ENCODE peak calls at places on chromosomes 13 and 19, in seven cellular contexts. One of them, this sample, is unnamed.

GRCh38 chr13:76944457-76944856 is 3.9 kb upstream of the ACOD1 start:
- DNase-seq in left lung: no peak
- DNase-seq in HL-60: no peak
- DNase-seq in fibroblast of lung: peak
- DNase-seq in osteoblast: peak
- DNase-seq in progenitor cell of endocrine pancreas: no peak
- DNase-seq in NB4: peak
- DNase-seq in this sample: no peak

GRCh38 chr13:67221630-67222226 is 8.4 kb downstream of the PCDH9 start:
- DNase-seq in left lung: no peak
- DNase-seq in HL-60: no peak
- DNase-seq in fibroblast of lung: no peak
- DNase-seq in osteoblast: no peak
- DNase-seq in progenitor cell of endocrine pancreas: no peak
- DNase-seq in NB4: no peak
- DNase-seq in this sample: no peak

GRCh38 chr19:58569943-58570670 is 3.0 kb downstream of the MZF1 start:
- DNase-seq in left lung: peak
- DNase-seq in HL-60: no peak
- DNase-seq in fibroblast of lung: no peak
- DNase-seq in osteoblast: peak
- DNase-seq in progenitor cell of endocrine pancreas: no peak
- DNase-seq in NB4: peak
- DNase-seq in this sample: peak

GRCh38 chr13:75312884-75313520 is 169.0 kb downstream of the TBC1D4 start:
- DNase-seq in left lung: no peak
- DNase-seq in HL-60: no peak
- DNase-seq in fibroblast of lung: no peak
- DNase-seq in osteoblast: no peak
- DNase-seq in progenitor cell of endocrine pancreas: no peak
- DNase-seq in NB4: peak
- DNase-seq in this sample: no peak

GRCh38 chr19:11495481-11495880 is 10.2 kb downstream of the ZNF653 start:
- DNase-seq in left lung: no peak
- DNase-seq in HL-60: no peak
- DNase-seq in fibroblast of lung: no peak
- DNase-seq in osteoblast: no peak
- DNase-seq in progenitor cell of endocrine pancreas: no peak
- DNase-seq in NB4: no peak
- DNase-seq in this sample: no peak

GRCh38 chr19:16470911-16471811 is 609 bp downstream of the EPS15L1 start:
- DNase-seq in left lung: no peak
- DNase-seq in HL-60: peak
- DNase-seq in fibroblast of lung: peak
- DNase-seq in osteoblast: peak
- DNase-seq in progenitor cell of endocrine pancreas: no peak
- DNase-seq in NB4: peak
- DNase-seq in this sample: no peak

GRCh38 chr19:2327773-2328400 is 499 bp downstream of the LSM7 start:
- DNase-seq in left lung: peak
- DNase-seq in HL-60: peak
- DNase-seq in fibroblast of lung: peak
- DNase-seq in osteoblast: peak
- DNase-seq in progenitor cell of endocrine pancreas: no peak
- DNase-seq in NB4: peak
- DNase-seq in this sample: no peak

GRCh38 chr19:42401365-42402303 is 11.5 kb upstream of the CNFN start:
- DNase-seq in left lung: peak
- DNase-seq in HL-60: peak
- DNase-seq in fibroblast of lung: peak
- DNase-seq in osteoblast: peak
- DNase-seq in progenitor cell of endocrine pancreas: peak
- DNase-seq in NB4: peak
- DNase-seq in this sample: peak

GRCh38 chr19:974564-975257 is 9.4 kb upstream of the WDR18 start:
- DNase-seq in left lung: no peak
- DNase-seq in HL-60: no peak
- DNase-seq in fibroblast of lung: no peak
- DNase-seq in osteoblast: no peak
- DNase-seq in progenitor cell of endocrine pancreas: no peak
- DNase-seq in NB4: no peak
- DNase-seq in this sample: peak

GRCh38 chr13:59970847-59971246 is 192.9 kb downstream of the DIAPH3 start:
- DNase-seq in left lung: no peak
- DNase-seq in HL-60: no peak
- DNase-seq in fibroblast of lung: no peak
- DNase-seq in osteoblast: no peak
- DNase-seq in progenitor cell of endocrine pancreas: no peak
- DNase-seq in NB4: no peak
- DNase-seq in this sample: no peak

GRCh38 chr13:111228262-111229144 is 91.9 kb upstream of the TEX29 start:
- DNase-seq in left lung: no peak
- DNase-seq in HL-60: no peak
- DNase-seq in fibroblast of lung: peak
- DNase-seq in osteoblast: no peak
- DNase-seq in progenitor cell of endocrine pancreas: no peak
- DNase-seq in NB4: no peak
- DNase-seq in this sample: no peak

GRCh38 chr19:1274081-1274851 is 1.1 kb upstream of the FAM174C start:
- DNase-seq in left lung: no peak
- DNase-seq in HL-60: no peak
- DNase-seq in fibroblast of lung: no peak
- DNase-seq in osteoblast: no peak
- DNase-seq in progenitor cell of endocrine pancreas: no peak
- DNase-seq in NB4: no peak
- DNase-seq in this sample: no peak

GRCh38 chr19:49071860-49072547 is 495 bp downstream of the KCNA7 start:
- DNase-seq in left lung: no peak
- DNase-seq in HL-60: no peak
- DNase-seq in fibroblast of lung: no peak
- DNase-seq in osteoblast: peak
- DNase-seq in progenitor cell of endocrine pancreas: no peak
- DNase-seq in NB4: no peak
- DNase-seq in this sample: no peak

DNA sequence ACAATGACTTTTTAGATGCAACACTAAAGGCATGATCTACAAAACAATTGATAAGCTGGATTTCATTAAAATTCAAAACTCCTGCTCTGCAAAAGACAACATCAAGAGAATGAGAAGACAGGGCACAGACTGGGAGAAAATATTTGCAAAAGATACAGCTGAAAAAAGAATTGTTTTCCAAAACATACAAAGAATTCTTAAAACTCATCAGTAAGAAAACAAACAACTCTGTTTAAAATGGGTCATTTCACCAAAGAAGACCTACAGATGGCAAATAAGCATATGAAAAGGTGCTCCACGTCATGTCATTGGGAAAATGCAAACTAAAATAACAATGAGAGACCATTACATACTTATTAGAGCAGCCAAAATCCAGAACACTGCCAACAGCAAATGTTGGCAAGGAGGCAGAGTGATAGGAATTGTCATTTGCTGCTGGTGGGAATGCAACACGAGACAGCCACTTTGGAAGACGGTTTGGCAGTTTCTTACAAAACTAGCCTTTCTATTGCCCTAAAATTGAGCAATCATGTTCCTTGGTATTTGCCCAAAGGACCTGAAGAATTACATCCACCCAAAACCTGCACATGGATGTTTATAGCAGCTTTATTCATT is 39.2 kb downstream of the FLT1 start:
- DNase-seq in left lung: no peak
- DNase-seq in HL-60: no peak
- DNase-seq in fibroblast of lung: no peak
- DNase-seq in osteoblast: no peak
- DNase-seq in progenitor cell of endocrine pancreas: no peak
- DNase-seq in NB4: no peak
- DNase-seq in this sample: no peak
- TF ChIP-seq CTCF in left lung: no peak
- TF ChIP-seq CTCF in HL-60: no peak
- TF ChIP-seq CTCF in fibroblast of lung: no peak
- TF ChIP-seq CTCF in osteoblast: no peak
- TF ChIP-seq CTCF in progenitor cell of endocrine pancreas: no peak
- TF ChIP-seq CTCF in NB4: no peak
- TF ChIP-seq CTCF in this sample: no peak

DNA sequence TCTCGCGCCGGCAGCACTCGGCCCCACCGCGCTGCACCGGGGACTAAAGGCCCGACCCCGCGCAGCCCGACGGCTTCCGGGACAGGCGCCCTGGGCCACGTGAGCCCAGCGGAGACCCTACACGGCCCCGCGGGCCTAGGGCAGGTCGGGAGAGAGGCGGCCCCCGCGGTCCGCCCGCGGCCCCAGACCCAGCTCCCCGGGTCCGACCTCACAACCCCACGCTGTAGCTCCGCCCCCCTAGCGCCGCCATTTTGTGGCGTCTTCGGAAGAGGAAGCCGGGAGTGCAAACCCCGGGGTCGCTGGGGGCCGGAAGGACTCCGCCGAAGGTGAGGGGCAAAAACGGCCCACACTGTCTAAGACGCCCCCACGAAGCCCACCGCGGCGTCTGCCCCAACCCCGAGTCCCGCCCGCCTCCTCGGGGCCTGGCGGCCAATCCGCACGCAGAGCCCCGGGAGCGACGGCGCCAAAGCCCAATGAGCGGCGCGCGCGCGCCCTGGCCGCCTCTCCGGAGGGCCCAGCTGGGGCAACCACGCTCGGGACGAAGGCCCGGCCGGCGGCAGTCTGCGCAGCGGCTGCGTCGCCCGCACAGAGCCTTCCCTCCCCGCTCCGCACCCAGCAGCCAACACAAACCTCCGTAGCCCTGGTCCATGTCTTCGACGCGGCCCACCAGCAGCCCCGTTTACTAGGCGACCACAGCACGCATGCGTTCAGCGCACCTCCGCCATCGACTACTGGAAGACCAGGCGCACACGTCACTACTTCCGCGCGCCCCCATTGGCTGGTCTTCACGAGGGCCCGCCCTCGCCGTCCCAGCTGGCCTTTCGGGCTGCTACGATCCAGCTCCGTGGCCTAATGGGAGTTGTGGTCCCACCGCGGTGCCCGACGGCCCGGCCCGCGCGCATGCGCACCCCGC is at the start of gene AKAP8:
- DNase-seq in left lung: peak
- DNase-seq in HL-60: peak
- DNase-seq in fibroblast of lung: peak
- DNase-seq in osteoblast: peak
- DNase-seq in progenitor cell of endocrine pancreas: peak
- DNase-seq in NB4: peak
- DNase-seq in this sample: peak
- TF ChIP-seq CTCF in left lung: peak
- TF ChIP-seq CTCF in HL-60: no peak
- TF ChIP-seq CTCF in fibroblast of lung: no peak
- TF ChIP-seq CTCF in osteoblast: no peak
- TF ChIP-seq CTCF in progenitor cell of endocrine pancreas: no peak
- TF ChIP-seq CTCF in NB4: no peak
- TF ChIP-seq CTCF in this sample: no peak

GRCh38 chr13:39684531-39685137 is 29.2 kb downstream of the COG6 start:
- DNase-seq in left lung: no peak
- DNase-seq in HL-60: no peak
- DNase-seq in fibroblast of lung: peak
- DNase-seq in osteoblast: peak
- DNase-seq in progenitor cell of endocrine pancreas: no peak
- DNase-seq in NB4: peak
- DNase-seq in this sample: no peak
- TF ChIP-seq CTCF in left lung: peak
- TF ChIP-seq CTCF in HL-60: no peak
- TF ChIP-seq CTCF in fibroblast of lung: no peak
- TF ChIP-seq CTCF in osteoblast: peak
- TF ChIP-seq CTCF in progenitor cell of endocrine pancreas: peak
- TF ChIP-seq CTCF in NB4: no peak
- TF ChIP-seq CTCF in this sample: peak

GRCh38 chr19:45789035-45789786 is 3.4 kb downstream of the DMWD start:
- DNase-seq in left lung: no peak
- DNase-seq in HL-60: no peak
- DNase-seq in fibroblast of lung: no peak
- DNase-seq in osteoblast: peak
- DNase-seq in progenitor cell of endocrine pancreas: no peak
- DNase-seq in NB4: no peak
- DNase-seq in this sample: no peak
- TF ChIP-seq CTCF in left lung: no peak
- TF ChIP-seq CTCF in HL-60: no peak
- TF ChIP-seq CTCF in fibroblast of lung: no peak
- TF ChIP-seq CTCF in osteoblast: no peak
- TF ChIP-seq CTCF in progenitor cell of endocrine pancreas: no peak
- TF ChIP-seq CTCF in NB4: no peak
- TF ChIP-seq CTCF in this sample: no peak

This sample was measured in right lobe of liver.